ENCODE peak calls at places on chromosomes 3 and 15, in ten cellular contexts. One of them, this sample, is unnamed.

GRCh38 chr3:135694142-135694541 is 271.4 kb upstream of the PPP2R3A start:
- DNase-seq in CD4-positive, CD25-positive, alpha-beta regulatory T cell: no peak
- DNase-seq in Caco-2: no peak
- DNase-seq in activated gamma-delta T cell: no peak
- DNase-seq in activated naive CD4-positive, alpha-beta T cell treated with Interleukin-2 at 50 U/mL for 16 hours: no peak
- DNase-seq in H9: peak
- DNase-seq in Jurkat, Clone E6-1: no peak
- DNase-seq in T-helper 1 cell: no peak
- DNase-seq in HTR-8/SVneo: no peak
- DNase-seq in mesenchymal stem cell: no peak
- DNase-seq in this sample: no peak

GRCh38 chr15:88653200-88654064 is 14.6 kb downstream of the ISG20 start:
- DNase-seq in activated gamma-delta T cell: no peak
- DNase-seq in CD4-positive, CD25-positive, alpha-beta regulatory T cell: no peak
- DNase-seq in Jurkat, Clone E6-1: no peak
- DNase-seq in mesenchymal stem cell: no peak
- DNase-seq in Caco-2: no peak
- DNase-seq in H9: no peak
- DNase-seq in activated naive CD4-positive, alpha-beta T cell treated with Interleukin-2 at 50 U/mL for 16 hours: no peak
- DNase-seq in HTR-8/SVneo: no peak
- DNase-seq in T-helper 1 cell: no peak
- DNase-seq in this sample: no peak

GRCh38 chr3:55683666-55684270 is 196.7 kb upstream of the WNT5A start:
- DNase-seq in CD4-positive, CD25-positive, alpha-beta regulatory T cell: no peak
- DNase-seq in T-helper 1 cell: no peak
- DNase-seq in Jurkat, Clone E6-1: no peak
- DNase-seq in Caco-2: no peak
- DNase-seq in HTR-8/SVneo: no peak
- DNase-seq in mesenchymal stem cell: no peak
- DNase-seq in activated naive CD4-positive, alpha-beta T cell treated with Interleukin-2 at 50 U/mL for 16 hours: no peak
- DNase-seq in activated gamma-delta T cell: no peak
- DNase-seq in H9: no peak
- DNase-seq in this sample: no peak

GRCh38 chr3:197547618-197548017 is 8.2 kb downstream of the BDH1 start:
- DNase-seq in Jurkat, Clone E6-1: no peak
- DNase-seq in activated naive CD4-positive, alpha-beta T cell treated with Interleukin-2 at 50 U/mL for 16 hours: no peak
- DNase-seq in H9: peak
- DNase-seq in T-helper 1 cell: no peak
- DNase-seq in Caco-2: peak
- DNase-seq in mesenchymal stem cell: no peak
- DNase-seq in CD4-positive, CD25-positive, alpha-beta regulatory T cell: no peak
- DNase-seq in HTR-8/SVneo: no peak
- DNase-seq in activated gamma-delta T cell: no peak
- DNase-seq in this sample: no peak

GRCh38 chr3:150351398-150351797 is 56.7 kb upstream of the TSC22D2 start:
- DNase-seq in mesenchymal stem cell: no peak
- DNase-seq in Jurkat, Clone E6-1: no peak
- DNase-seq in activated naive CD4-positive, alpha-beta T cell treated with Interleukin-2 at 50 U/mL for 16 hours: no peak
- DNase-seq in H9: no peak
- DNase-seq in CD4-positive, CD25-positive, alpha-beta regulatory T cell: no peak
- DNase-seq in T-helper 1 cell: no peak
- DNase-seq in Caco-2: no peak
- DNase-seq in HTR-8/SVneo: no peak
- DNase-seq in activated gamma-delta T cell: no peak
- DNase-seq in this sample: no peak

GRCh38 chr3:54914180-54914579 is 13.7 kb downstream of the LRTM1 start:
- DNase-seq in activated gamma-delta T cell: no peak
- DNase-seq in activated naive CD4-positive, alpha-beta T cell treated with Interleukin-2 at 50 U/mL for 16 hours: no peak
- DNase-seq in Jurkat, Clone E6-1: no peak
- DNase-seq in H9: no peak
- DNase-seq in mesenchymal stem cell: no peak
- DNase-seq in HTR-8/SVneo: no peak
- DNase-seq in T-helper 1 cell: no peak
- DNase-seq in CD4-positive, CD25-positive, alpha-beta regulatory T cell: no peak
- DNase-seq in Caco-2: no peak
- DNase-seq in this sample: no peak

GRCh38 chr3:14810795-14811661 is 7.7 kb upstream of the FGD5 start:
- DNase-seq in activated naive CD4-positive, alpha-beta T cell treated with Interleukin-2 at 50 U/mL for 16 hours: no peak
- DNase-seq in mesenchymal stem cell: no peak
- DNase-seq in HTR-8/SVneo: no peak
- DNase-seq in Jurkat, Clone E6-1: no peak
- DNase-seq in T-helper 1 cell: no peak
- DNase-seq in CD4-positive, CD25-positive, alpha-beta regulatory T cell: no peak
- DNase-seq in activated gamma-delta T cell: no peak
- DNase-seq in Caco-2: no peak
- DNase-seq in H9: peak
- DNase-seq in this sample: no peak

GRCh38 chr3:66083096-66083960 is 44.6 kb upstream of the MAGI1 start:
- DNase-seq in T-helper 1 cell: no peak
- DNase-seq in activated gamma-delta T cell: no peak
- DNase-seq in H9: no peak
- DNase-seq in Caco-2: no peak
- DNase-seq in CD4-positive, CD25-positive, alpha-beta regulatory T cell: no peak
- DNase-seq in activated naive CD4-positive, alpha-beta T cell treated with Interleukin-2 at 50 U/mL for 16 hours: no peak
- DNase-seq in mesenchymal stem cell: no peak
- DNase-seq in HTR-8/SVneo: no peak
- DNase-seq in Jurkat, Clone E6-1: no peak
- DNase-seq in this sample: no peak

GRCh38 chr15:34336947-34337556 is 529 bp downstream of the SLC12A6 start:
- DNase-seq in mesenchymal stem cell: no peak
- DNase-seq in CD4-positive, CD25-positive, alpha-beta regulatory T cell: peak
- DNase-seq in activated gamma-delta T cell: no peak
- DNase-seq in HTR-8/SVneo: no peak
- DNase-seq in activated naive CD4-positive, alpha-beta T cell treated with Interleukin-2 at 50 U/mL for 16 hours: peak
- DNase-seq in Jurkat, Clone E6-1: no peak
- DNase-seq in H9: no peak
- DNase-seq in T-helper 1 cell: no peak
- DNase-seq in Caco-2: peak
- DNase-seq in this sample: peak

GRCh38 chr3:107994954-107995715 is 95.7 kb downstream of the CD47 start:
- DNase-seq in CD4-positive, CD25-positive, alpha-beta regulatory T cell: no peak
- DNase-seq in Caco-2: no peak
- DNase-seq in T-helper 1 cell: no peak
- DNase-seq in activated gamma-delta T cell: no peak
- DNase-seq in Jurkat, Clone E6-1: no peak
- DNase-seq in activated naive CD4-positive, alpha-beta T cell treated with Interleukin-2 at 50 U/mL for 16 hours: no peak
- DNase-seq in H9: no peak
- DNase-seq in mesenchymal stem cell: no peak
- DNase-seq in HTR-8/SVneo: no peak
- DNase-seq in this sample: no peak

GRCh38 chr15:34855893-34856292 is 60.5 kb upstream of the ACTC1 start:
- DNase-seq in CD4-positive, CD25-positive, alpha-beta regulatory T cell: no peak
- DNase-seq in T-helper 1 cell: no peak
- DNase-seq in HTR-8/SVneo: no peak
- DNase-seq in mesenchymal stem cell: no peak
- DNase-seq in Caco-2: no peak
- DNase-seq in activated naive CD4-positive, alpha-beta T cell treated with Interleukin-2 at 50 U/mL for 16 hours: no peak
- DNase-seq in activated gamma-delta T cell: no peak
- DNase-seq in Jurkat, Clone E6-1: no peak
- DNase-seq in H9: no peak
- DNase-seq in this sample: no peak

GRCh38 chr15:63231717-63232116 is 42.3 kb downstream of the RAB8B start:
- DNase-seq in activated naive CD4-positive, alpha-beta T cell treated with Interleukin-2 at 50 U/mL for 16 hours: no peak
- DNase-seq in activated gamma-delta T cell: no peak
- DNase-seq in H9: no peak
- DNase-seq in Jurkat, Clone E6-1: no peak
- DNase-seq in Caco-2: no peak
- DNase-seq in T-helper 1 cell: no peak
- DNase-seq in mesenchymal stem cell: peak
- DNase-seq in HTR-8/SVneo: no peak
- DNase-seq in CD4-positive, CD25-positive, alpha-beta regulatory T cell: no peak
- DNase-seq in this sample: no peak

GRCh38 chr3:10205461-10206165 is 40.9 kb downstream of the IRAK2 start:
- DNase-seq in H9: no peak
- DNase-seq in Jurkat, Clone E6-1: no peak
- DNase-seq in Caco-2: no peak
- DNase-seq in T-helper 1 cell: no peak
- DNase-seq in activated naive CD4-positive, alpha-beta T cell treated with Interleukin-2 at 50 U/mL for 16 hours: no peak
- DNase-seq in CD4-positive, CD25-positive, alpha-beta regulatory T cell: no peak
- DNase-seq in mesenchymal stem cell: peak
- DNase-seq in HTR-8/SVneo: peak
- DNase-seq in activated gamma-delta T cell: no peak
- DNase-seq in this sample: no peak

GRCh38 chr3:126127904-126128303 is 44.0 kb upstream of the SLC41A3 start:
- DNase-seq in Jurkat, Clone E6-1: no peak
- DNase-seq in HTR-8/SVneo: no peak
- DNase-seq in T-helper 1 cell: no peak
- DNase-seq in activated naive CD4-positive, alpha-beta T cell treated with Interleukin-2 at 50 U/mL for 16 hours: no peak
- DNase-seq in CD4-positive, CD25-positive, alpha-beta regulatory T cell: no peak
- DNase-seq in mesenchymal stem cell: no peak
- DNase-seq in H9: peak
- DNase-seq in Caco-2: no peak
- DNase-seq in activated gamma-delta T cell: no peak
- DNase-seq in this sample: no peak

GRCh38 chr3:104521606-104522336 is 844.9 kb upstream of the ALCAM start:
- DNase-seq in activated gamma-delta T cell: no peak
- DNase-seq in mesenchymal stem cell: peak
- DNase-seq in T-helper 1 cell: no peak
- DNase-seq in activated naive CD4-positive, alpha-beta T cell treated with Interleukin-2 at 50 U/mL for 16 hours: no peak
- DNase-seq in Caco-2: no peak
- DNase-seq in CD4-positive, CD25-positive, alpha-beta regulatory T cell: no peak
- DNase-seq in Jurkat, Clone E6-1: no peak
- DNase-seq in H9: no peak
- DNase-seq in HTR-8/SVneo: no peak
- DNase-seq in this sample: no peak

GRCh38 chr15:45645026-45645980 is 10.5 kb downstream of the SQOR start:
- DNase-seq in Caco-2: no peak
- DNase-seq in activated gamma-delta T cell: no peak
- DNase-seq in H9: no peak
- DNase-seq in T-helper 1 cell: no peak
- DNase-seq in HTR-8/SVneo: no peak
- DNase-seq in Jurkat, Clone E6-1: no peak
- DNase-seq in activated naive CD4-positive, alpha-beta T cell treated with Interleukin-2 at 50 U/mL for 16 hours: no peak
- DNase-seq in CD4-positive, CD25-positive, alpha-beta regulatory T cell: no peak
- DNase-seq in mesenchymal stem cell: peak
- DNase-seq in this sample: no peak

GRCh38 chr3:96931491-96931890 is 117.1 kb downstream of the EPHA6 start:
- DNase-seq in CD4-positive, CD25-positive, alpha-beta regulatory T cell: no peak
- DNase-seq in HTR-8/SVneo: no peak
- DNase-seq in Jurkat, Clone E6-1: no peak
- DNase-seq in activated naive CD4-positive, alpha-beta T cell treated with Interleukin-2 at 50 U/mL for 16 hours: no peak
- DNase-seq in Caco-2: peak
- DNase-seq in mesenchymal stem cell: no peak
- DNase-seq in T-helper 1 cell: no peak
- DNase-seq in H9: no peak
- DNase-seq in activated gamma-delta T cell: no peak
- DNase-seq in this sample: no peak

GRCh38 chr3:29176501-29176900 is 104.4 kb upstream of the RBMS3 start:
- DNase-seq in mesenchymal stem cell: no peak
- DNase-seq in CD4-positive, CD25-positive, alpha-beta regulatory T cell: no peak
- DNase-seq in Caco-2: no peak
- DNase-seq in Jurkat, Clone E6-1: no peak
- DNase-seq in H9: peak
- DNase-seq in activated gamma-delta T cell: no peak
- DNase-seq in T-helper 1 cell: no peak
- DNase-seq in HTR-8/SVneo: no peak
- DNase-seq in activated naive CD4-positive, alpha-beta T cell treated with Interleukin-2 at 50 U/mL for 16 hours: no peak
- DNase-seq in this sample: no peak